ENCODE peak calls at places on chromosome 14, in four cellular contexts. N is HCT116, G is HepG2, E is SK-N-SH. J is an unnamed sample.

GRCh38 chr14:24065408-24065807 is 6.0 kb upstream of the CPNE6 start:
- DNase-seq in N (no peak), G (no peak), E (no peak), J (no peak)

GRCh38 chr14:41604793-41605534 is 1.7 kb upstream of the LRFN5 start:
- DNase-seq in N (no peak), G (no peak), E (no peak), J (no peak)

GRCh38 chr14:37597538-37598084 is 2.2 kb downstream of the TTC6 start:
- DNase-seq in N (no peak), G (no peak), E (no peak), J (no peak)

GRCh38 chr14:103897075-103897947 is 30.9 kb upstream of the TDRD9 start:
- DNase-seq in N (no peak), G (peak; percentile 28), E (no peak), J (no peak)

GRCh38 chr14:55581011-55581806 is 1.2 kb downstream of the KTN1 start:
- DNase-seq in N (no peak), G (peak; percentile 23), E (peak; percentile 72), J (peak; percentile 47)

GRCh38 chr14:21056520-21057163 is 980 bp upstream of the RNASE8 start:
- DNase-seq in N (no peak), G (no peak), E (no peak), J (no peak)

GRCh38 chr14:55138091-55138490 is 9.0 kb downstream of the LGALS3 start:
- DNase-seq in N (no peak), G (no peak), E (no peak), J (no peak)

GRCh38 chr14:28875937-28876910 is 109.6 kb downstream of the FOXG1 start:
- DNase-seq in N (no peak), G (no peak), E (no peak), J (no peak)

GRCh38 chr14:24233538-24233866 is 773 bp downstream of the GMPR2 start:
- DNase-seq in N (no peak), G (peak; percentile 64), E (no peak), J (no peak)

GRCh38 chr14:53953002-53953827 is 3.4 kb downstream of the BMP4 start:
- DNase-seq in N (no peak), G (peak; percentile 69), E (peak; percentile 75), J (peak; percentile 94)

GRCh38 chr14:60348211-60348610 is 99.2 kb downstream of the PPM1A start:
- DNase-seq in N (no peak), G (no peak), E (no peak), J (no peak)

GRCh38 chr14:99522025-99522401 is 40.8 kb downstream of the CCNK start:
- DNase-seq in N (no peak), G (no peak), E (no peak), J (no peak)

GRCh38 chr14:74575507-74575906 is 36.5 kb downstream of the LTBP2 start:
- DNase-seq in N (no peak), G (no peak), E (no peak), J (no peak)

GRCh38 chr14:49868720-49869114 is 16.1 kb upstream of the NEMF start:
- DNase-seq in N (no peak), G (no peak), E (no peak), J (no peak)

GRCh38 chr14:102279688-102280348 is 25.1 kb downstream of the MOK start:
- DNase-seq in N (peak; percentile 84), G (peak; percentile 64), E (no peak), J (no peak)

GRCh38 chr14:25904446-25904845 is 693.4 kb downstream of the NOVA1 start:
- DNase-seq in N (no peak), G (no peak), E (no peak), J (no peak)

GRCh38 chr14:105275267-105275946 is 25.4 kb downstream of the BRF1 start:
- DNase-seq in N (no peak), G (no peak), E (no peak), J (no peak)

GRCh38 chr14:50318031-50318626 is 6.0 kb downstream of the DMAC2L start:
- DNase-seq in N (peak; percentile 26), G (peak; percentile 27), E (peak; percentile 47), J (peak; percentile 45)

GRCh38 chr14:68789798-68790655 is 2.8 kb downstream of the ZFP36L1 start:
- DNase-seq in N (no peak), G (no peak), E (no peak), J (peak; percentile 17)

GRCh38 chr14:53193193-53193592 is 40.1 kb upstream of the DDHD1 start:
- DNase-seq in N (no peak), G (no peak), E (no peak), J (no peak)

GRCh38 chr14:59570122-59570521 is 6.5 kb downstream of the CCDC175 start:
- DNase-seq in N (no peak), G (no peak), E (no peak), J (no peak)

GRCh38 chr14:23067847-23068791 is 10.8 kb upstream of the CDH24 start:
- DNase-seq in N (no peak), G (no peak), E (no peak), J (no peak)

GRCh38 chr14:35052637-35053036 is 6.6 kb downstream of the FAM177A1 start:
- DNase-seq in N (no peak), G (no peak), E (no peak), J (no peak)

DNA sequence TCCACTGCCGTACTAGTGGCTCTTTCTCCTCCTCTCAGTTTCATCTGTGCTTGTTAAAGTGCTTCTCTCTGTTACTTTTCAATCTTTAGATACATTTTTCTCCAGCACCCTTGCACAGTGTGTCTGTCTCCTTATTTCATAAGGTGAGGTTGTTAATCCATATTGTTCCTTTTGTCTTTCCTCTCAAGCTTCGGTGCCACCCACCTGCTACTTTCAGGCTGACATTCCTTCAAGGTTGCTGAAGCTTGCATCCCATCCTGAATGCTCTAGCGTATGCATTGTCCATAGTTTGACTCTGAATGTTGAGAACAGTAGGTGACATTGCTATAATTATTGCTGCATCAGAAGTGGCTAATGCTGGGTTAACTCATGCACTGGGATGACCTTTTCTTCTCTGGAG is 20.6 kb downstream of the TUNAR start:
- DNase-seq in N (no peak), G (no peak), E (no peak), J (no peak)
- H3K27ac ChIP-seq in N (no peak overlapping the region), G (no peak overlapping the region), E (no peak overlapping the region), J (no peak overlapping the region)

GRCh38 chr14:57009585-57010515 is 199.6 kb upstream of the OTX2 start:
- DNase-seq in N (no peak), G (no peak), E (peak; percentile 37), J (no peak)
- TF ChIP-seq MAX in N (no peak), G (no peak), E (no peak), J (no peak)

DNA sequence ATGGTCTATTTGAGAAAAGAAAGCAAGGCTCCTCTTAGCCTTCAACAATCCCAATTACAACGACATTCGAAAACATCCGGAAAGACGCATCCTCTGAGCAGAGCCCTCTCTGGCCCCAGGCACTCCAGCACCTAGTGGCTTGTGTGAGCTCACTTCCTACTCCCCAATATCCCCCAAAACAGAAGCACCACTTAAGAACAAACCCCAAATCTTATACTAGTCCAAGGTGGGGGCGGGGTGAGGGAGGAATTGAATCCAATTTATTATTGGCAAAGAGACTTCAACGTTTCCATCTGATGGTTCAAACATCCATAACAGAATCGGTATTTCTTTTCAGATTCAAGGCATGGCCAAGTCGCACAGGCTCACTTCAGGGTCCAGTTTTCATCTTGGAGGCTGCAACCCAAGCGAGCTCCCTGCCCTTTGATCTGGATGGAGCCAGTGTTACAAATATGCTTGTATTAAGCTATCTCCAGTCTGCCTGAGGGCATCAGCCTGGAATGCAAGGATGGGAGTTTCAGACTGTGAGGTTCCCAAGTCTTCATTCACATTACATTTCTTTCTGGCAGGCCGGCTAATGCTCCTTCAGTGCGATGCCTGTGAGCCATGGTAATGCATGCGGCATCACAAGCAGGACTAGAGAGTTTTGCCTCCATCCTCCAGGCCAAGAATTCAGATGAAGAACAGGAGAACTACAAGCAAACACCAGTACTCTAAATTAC is 132.5 kb upstream of the FOXN3 start:
- DNase-seq in N (no peak), G (no peak), E (no peak), J (no peak)
- H3K9ac ChIP-seq in N (no peak overlapping the region), G (no peak overlapping the region), E (no peak overlapping the region), J (no peak overlapping the region)

GRCh38 chr14:63228221-63228620 is 24.0 kb downstream of the RHOJ start:
- DNase-seq in N (no peak), G (no peak), E (no peak), J (no peak)

GRCh38 chr14:63229330-63230059 is 25.3 kb downstream of the RHOJ start:
- DNase-seq in N (no peak), G (no peak), E (no peak), J (peak; percentile 88)

GRCh38 chr14:63220526-63220925 is 16.3 kb downstream of the RHOJ start:
- DNase-seq in N (no peak), G (no peak), E (no peak), J (no peak)

GRCh38 chr14:63223596-63223995 is 19.4 kb downstream of the RHOJ start:
- DNase-seq in N (no peak), G (no peak), E (no peak), J (no peak)

DNA sequence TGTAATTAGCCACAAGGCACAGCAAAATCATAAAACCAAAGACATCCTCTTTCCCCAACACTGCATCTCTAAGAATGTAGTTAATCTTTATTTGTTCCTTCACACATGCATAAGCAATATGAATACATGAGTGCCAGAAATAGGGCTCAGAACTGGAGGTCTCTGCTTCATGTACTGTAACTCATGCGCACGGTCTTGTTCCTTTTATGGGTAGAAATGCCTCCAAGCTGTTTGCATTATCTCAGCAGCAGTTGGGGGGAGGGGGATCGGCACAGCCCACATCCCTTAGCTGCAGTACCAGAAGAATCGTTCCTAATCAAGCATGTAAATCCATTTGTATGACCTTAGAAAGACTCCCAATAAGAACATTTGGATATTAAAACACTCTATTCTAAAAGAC is 20.0 kb downstream of the RHOJ start:
- DNase-seq in N (no peak), G (no peak), E (no peak), J (no peak)
- H3K27ac ChIP-seq in N (no peak overlapping the region), G (no peak overlapping the region), E (no peak overlapping the region), J (no peak overlapping the region)

GRCh38 chr14:96581902-96582640 is 79.9 kb downstream of the PAPOLA start:
- DNase-seq in N (no peak), G (no peak), E (peak; percentile 16), J (no peak)
- TF ChIP-seq MAX in N (no peak), G (no peak), E (no peak), J (no peak)

GRCh38 chr14:67477926-67478915 is 10.3 kb downstream of the TMEM229B start:
- DNase-seq in N (no peak), G (no peak), E (no peak), J (no peak)
- H3K9ac ChIP-seq in N (no peak overlapping the region), G (no peak overlapping the region), E (no peak overlapping the region), J (no peak overlapping the region)